ENCODE peak calls at places on chromosome 18, in ten cellular contexts. K, G, V, C, D, O, M, A, S and J are unnamed samples.

GRCh38 chr18:48546411-48546810 is 7.6 kb downstream of the CTIF start:
- DNase-seq in K (no peak), G (no peak), O (no peak), V (no peak), S (no peak), A (no peak), C (no peak), M (no peak), D (no peak), J (no peak)

GRCh38 chr18:63043516-63043915 is 276.1 kb downstream of the BCL2 start:
- DNase-seq in S (no peak), D (no peak), G (no peak), C (no peak), O (no peak), M (no peak), V (no peak), K (no peak), A (no peak), J (no peak)

GRCh38 chr18:54775686-54776085 is 52.6 kb upstream of the RAB27B start:
- DNase-seq in M (no peak), S (no peak), D (no peak), O (peak), V (no peak), K (no peak), G (peak), A (peak), C (no peak), J (no peak)

GRCh38 chr18:62876106-62876505 is 160.8 kb downstream of the PHLPP1 start:
- DNase-seq in S (no peak), C (no peak), K (no peak), V (no peak), D (no peak), M (no peak), G (no peak), O (peak), A (no peak), J (no peak)

GRCh38 chr18:76274470-76275289 is 220.4 kb downstream of the ZNF516 start:
- DNase-seq in G (peak), V (no peak), O (peak), D (no peak), K (no peak), M (no peak), C (no peak), S (no peak), A (peak), J (no peak)

GRCh38 chr18:51011709-51012108 is 18.3 kb upstream of the SMAD4 start:
- DNase-seq in S (no peak), D (no peak), M (no peak), V (no peak), A (no peak), K (no peak), G (no peak), C (no peak), O (no peak), J (peak)

GRCh38 chr18:60339018-60339417 is 33.6 kb downstream of the MC4R start:
- DNase-seq in O (no peak), V (no peak), S (no peak), A (no peak), G (no peak), M (no peak), D (no peak), C (no peak), K (no peak), J (no peak)

GRCh38 chr18:28039078-28039477 is 137.9 kb downstream of the CDH2 start:
- DNase-seq in K (no peak), D (no peak), G (no peak), A (no peak), O (peak), V (peak), C (no peak), M (no peak), S (no peak), J (no peak)

GRCh38 chr18:27004056-27004829 is 138.7 kb upstream of the AQP4 start:
- DNase-seq in S (no peak), G (peak), V (no peak), M (no peak), D (no peak), K (no peak), O (peak), A (peak), C (no peak), J (no peak)

GRCh38 chr18:27017901-27018500 is 152.5 kb upstream of the AQP4 start:
- DNase-seq in V (no peak), C (no peak), M (no peak), G (peak), A (no peak), O (peak), D (no peak), K (no peak), S (no peak), J (no peak)

GRCh38 chr18:34354351-34354750 is 129.6 kb upstream of the NOL4 start:
- DNase-seq in D (no peak), V (no peak), A (no peak), S (no peak), K (no peak), C (no peak), M (no peak), G (no peak), O (no peak), J (no peak)

GRCh38 chr18:52287151-52287550 is 52.8 kb upstream of the DCC start:
- DNase-seq in C (no peak), S (no peak), K (no peak), A (no peak), G (no peak), D (no peak), M (no peak), O (no peak), V (no peak), J (no peak)

GRCh38 chr18:32831781-32832180 is 59.0 kb upstream of the KLHL14 start:
- DNase-seq in A (no peak), O (no peak), G (no peak), V (no peak), D (no peak), M (no peak), S (no peak), K (no peak), C (no peak), J (no peak)

GRCh38 chr18:67381608-67382150 is 134.8 kb downstream of the DSEL start:
- DNase-seq in A (no peak), V (no peak), D (no peak), G (no peak), O (no peak), M (no peak), C (no peak), S (no peak), K (no peak), J (no peak)

GRCh38 chr18:10006261-10006903 is 92.6 kb downstream of the VAPA start:
- DNase-seq in D (no peak), K (peak), C (no peak), M (peak), G (peak), V (peak), O (peak), A (no peak), S (no peak), J (no peak)

GRCh38 chr18:31419457-31419932 is 28.0 kb upstream of the DSG3 start:
- DNase-seq in S (no peak), G (no peak), M (no peak), V (no peak), A (peak), C (no peak), O (no peak), D (no peak), K (no peak), J (no peak)

GRCh38 chr18:80103231-80103630 is 5.8 kb upstream of the ADNP2 start:
- DNase-seq in G (no peak), O (no peak), C (no peak), S (no peak), V (no peak), A (no peak), K (no peak), M (no peak), D (no peak), J (no peak)

GRCh38 chr18:40529478-40529877 is 1425.6 kb upstream of the PIK3C3 start:
- DNase-seq in M (no peak), S (no peak), D (no peak), A (no peak), K (no peak), G (no peak), V (no peak), C (no peak), O (no peak), J (no peak)

GRCh38 chr18:41940506-41941215 is 14.4 kb upstream of the PIK3C3 start:
- DNase-seq in G (no peak), K (no peak), C (no peak), O (peak), A (no peak), V (no peak), M (no peak), S (no peak), D (no peak), J (no peak)

GRCh38 chr18:34122724-34123334 is 101.9 kb downstream of the NOL4 start:
- DNase-seq in A (peak), K (no peak), D (no peak), O (peak), C (no peak), V (peak), G (peak), S (no peak), M (no peak), J (peak)

GRCh38 chr18:42183746-42184145 is 228.7 kb downstream of the PIK3C3 start:
- DNase-seq in K (no peak), C (no peak), O (peak), G (peak), A (no peak), M (no peak), V (peak), S (no peak), D (no peak), J (no peak)

GRCh38 chr18:13680612-13681011 is 45.7 kb downstream of the FAM210A start:
- DNase-seq in D (no peak), C (no peak), V (no peak), S (no peak), G (no peak), M (no peak), O (peak), K (no peak), A (peak), J (no peak)

GRCh38 chr18:78915446-78916008 is 64.1 kb upstream of the SALL3 start:
- DNase-seq in C (no peak), G (no peak), V (no peak), M (no peak), S (no peak), D (no peak), K (no peak), O (no peak), A (no peak), J (no peak)

GRCh38 chr18:25233582-25234362 is 118.2 kb downstream of the ZNF521 start:
- DNase-seq in G (no peak), K (no peak), A (no peak), O (no peak), V (no peak), M (no peak), D (no peak), S (no peak), C (no peak), J (no peak)

GRCh38 chr18:69217271-69217670 is 183.4 kb upstream of the DOK6 start:
- DNase-seq in S (no peak), O (no peak), G (no peak), C (no peak), D (no peak), V (no peak), M (no peak), A (no peak), K (no peak), J (no peak)

GRCh38 chr18:47591429-47591828 is 339.0 kb downstream of the SMAD2 start:
- DNase-seq in A (no peak), G (no peak), C (no peak), K (no peak), O (no peak), V (no peak), D (no peak), S (no peak), M (no peak), J (no peak)

GRCh38 chr18:79507546-79508480 is 112.1 kb downstream of the NFATC1 start:
- DNase-seq in D (peak), K (peak), A (no peak), V (peak), C (peak), M (peak), G (peak), O (no peak), S (no peak), J (peak)

DNA sequence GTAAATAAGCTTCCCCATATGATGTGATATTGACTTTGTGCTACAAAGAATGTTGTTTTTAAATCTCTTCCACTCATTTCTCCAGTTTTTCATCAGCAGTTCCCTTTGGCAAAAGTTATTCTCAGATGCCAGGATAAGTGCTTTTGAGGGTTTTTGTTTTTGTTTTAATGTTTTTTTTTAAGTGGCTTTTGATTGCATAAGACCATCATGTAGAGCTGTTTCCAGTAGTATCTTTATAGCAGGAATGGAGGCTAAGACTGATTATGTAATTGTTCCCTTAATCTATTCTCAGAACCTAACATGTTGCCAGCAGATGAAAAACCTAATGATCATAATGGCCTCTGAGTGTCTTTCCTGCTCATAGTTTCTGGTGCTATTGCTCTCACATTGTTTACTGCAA is 77.9 kb downstream of the CABLES1 start:
- DNase-seq in V (no peak), A (no peak), D (no peak), C (no peak), O (no peak), S (no peak), K (no peak), G (no peak), M (no peak), J (no peak)
- TF ChIP-seq CTCF in V (no peak), A (no peak), D (no peak), C (no peak), O (no peak), S (no peak), K (no peak), G (no peak), M (no peak), J (no peak)

DNA sequence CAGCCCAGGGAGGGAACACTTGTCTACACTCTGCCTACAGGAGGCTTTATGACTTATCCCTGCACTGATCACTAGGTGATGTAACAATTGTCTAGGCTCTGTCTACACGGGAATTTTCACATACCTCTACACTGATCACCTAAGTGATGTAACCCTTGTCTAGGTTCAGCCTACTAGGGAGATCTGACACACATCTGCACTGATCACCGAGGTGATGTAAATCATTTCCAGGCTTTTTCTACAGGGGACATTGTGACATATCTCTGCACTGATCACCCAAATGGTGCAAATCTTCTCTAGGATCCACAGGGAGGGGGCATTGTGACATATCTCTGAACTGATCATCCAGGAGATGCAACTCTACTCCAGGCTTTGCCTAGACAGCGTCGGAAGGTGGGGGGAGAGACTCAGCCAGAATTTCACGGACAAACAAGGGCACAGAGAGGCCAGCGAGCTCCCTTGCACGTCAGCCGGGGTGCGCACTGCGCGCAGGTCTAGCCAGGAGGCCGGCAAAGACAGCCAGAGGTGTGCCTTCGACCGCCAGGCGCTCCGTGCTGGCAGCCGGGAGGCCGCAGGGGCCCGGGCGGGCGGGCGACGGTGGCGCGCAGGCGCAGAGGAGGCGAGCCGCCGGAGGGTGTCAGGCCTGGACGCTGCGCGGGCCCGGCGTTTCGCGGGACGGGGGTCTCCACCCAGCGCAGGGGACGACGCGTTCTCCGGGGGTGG is 46.9 kb upstream of the USP14 start:
- DNase-seq in D (peak), C (peak), A (no peak), M (peak), O (peak), V (peak), K (peak), G (peak), S (no peak), J (peak)
- TF ChIP-seq POLR2A in D (no peak), C (no peak), A (no peak), M (no peak), O (peak), V (peak), K (no peak), G (no peak), S (no peak), J (peak)

DNA sequence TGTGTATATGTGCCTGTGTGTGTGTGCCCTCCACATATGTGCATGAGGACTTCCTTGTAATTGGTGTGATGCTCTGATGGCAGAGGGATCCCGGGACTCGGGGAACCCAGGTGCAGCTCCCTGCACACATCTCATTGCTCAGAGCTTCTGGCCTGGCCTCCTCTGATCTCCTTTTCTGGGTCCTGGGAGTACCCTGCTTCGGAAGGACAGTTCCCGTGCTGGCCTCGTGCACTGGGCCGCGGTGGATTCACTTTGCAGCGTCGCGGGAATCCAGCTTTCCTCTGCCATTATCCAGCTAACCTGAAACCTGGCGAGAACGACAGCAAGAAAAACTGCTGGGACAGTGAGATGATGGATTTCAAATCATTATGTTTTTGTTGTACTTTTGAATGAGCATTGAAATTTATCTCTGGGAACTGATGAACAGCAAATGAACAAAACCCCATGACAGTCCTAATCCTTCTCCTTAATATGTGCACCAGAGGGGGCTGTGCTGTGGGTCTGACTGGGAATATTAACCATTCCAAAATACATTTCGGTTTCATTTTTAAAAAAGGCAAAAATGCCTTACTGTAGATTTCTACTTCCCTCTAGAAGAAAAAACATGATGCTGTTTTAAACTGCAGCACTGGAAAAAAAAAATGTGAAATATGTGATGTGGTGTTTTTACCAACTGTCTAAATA is 78.2 kb downstream of the PTGR3 start:
- DNase-seq in V (no peak), S (no peak), O (no peak), G (no peak), K (no peak), C (no peak), D (no peak), A (no peak), M (no peak), J (no peak)
- TF ChIP-seq CTCF in V (no peak), S (no peak), O (no peak), G (no peak), K (no peak), C (no peak), D (no peak), A (no peak), M (no peak), J (no peak)

GRCh38 chr18:58056159-58056558 is 12.1 kb downstream of the NEDD4L start:
- DNase-seq in M (no peak), D (no peak), C (no peak), A (no peak), S (no peak), G (no peak), K (no peak), O (no peak), V (no peak), J (no peak)
- TF ChIP-seq POLR2A in M (no peak), D (no peak), C (no peak), A (no peak), S (no peak), G (no peak), K (no peak), O (no peak), V (no peak), J (no peak)